ENCODE peak calls at places on chromosomes 16 and 17, in six cellular contexts. E is skeletal muscle cell; Y is iris pigment epithelial cell; Q is Ammon's horn; H is CD8-positive, alpha-beta memory T cell; A is dorsolateral prefrontal cortex. M is an unnamed sample.

GRCh38 chr17:79026345-79027273 is 2.6 kb downstream of the C1QTNF1 start:
- DNase-seq in E (no peak), Y (peak), Q (no peak), H (no peak), A (no peak), M (peak)

GRCh38 chr16:24253192-24253591 is 2.9 kb upstream of the CACNG3 start:
- DNase-seq in E (no peak), Y (peak), Q (peak), H (no peak), A (peak), M (peak)

GRCh38 chr17:75832164-75832651 is 12.0 kb downstream of the UNC13D start:
- DNase-seq in E (no peak), Y (peak), Q (no peak), H (peak), A (no peak), M (peak)

GRCh38 chr16:8127096-8127495 is 463.2 kb downstream of the TMEM114 start:
- DNase-seq in E (no peak), Y (no peak), Q (no peak), H (no peak), A (no peak), M (no peak)

GRCh38 chr16:75229172-75230031 is 10.6 kb downstream of the CTRB1 start:
- DNase-seq in E (no peak), Y (no peak), Q (no peak), H (no peak), A (no peak), M (no peak)

GRCh38 chr17:48883171-48883570 is 9.4 kb upstream of the ATP5MC1 start:
- DNase-seq in E (no peak), Y (no peak), Q (no peak), H (no peak), A (no peak), M (no peak)

GRCh38 chr17:39673335-39674081 is 5.3 kb downstream of the PNMT start:
- DNase-seq in E (no peak), Y (no peak), Q (no peak), H (no peak), A (no peak), M (no peak)

GRCh38 chr16:72291121-72291520 is 119.2 kb upstream of the PMFBP1 start:
- DNase-seq in E (no peak), Y (peak), Q (no peak), H (no peak), A (no peak), M (peak)

GRCh38 chr16:54284931-54285413 is 1.6 kb downstream of the IRX3 start:
- DNase-seq in E (no peak), Y (peak), Q (no peak), H (no peak), A (no peak), M (no peak)

M was measured in amniotic epithelial cell.